ENCODE peak calls at places on chromosomes 12 and 14, in ten cellular contexts. C, M, S, R, A, W, H, J, N and I are unnamed samples.

GRCh38 chr12:3000548-3001275 is 41.5 kb downstream of the TEAD4 start:
- DNase-seq in N (no peak), R (no peak), J (no peak), C (no peak), H (no peak), M (peak; percentile 17), W (no peak), A (no peak), S (no peak), I (peak; percentile 4)

GRCh38 chr14:79165460-79166080 is 995.4 kb downstream of the NRXN3 start:
- DNase-seq in H (no peak), J (no peak), S (no peak), R (no peak), C (no peak), M (no peak), N (no peak), W (no peak), A (no peak), I (no peak)

GRCh38 chr12:120474092-120474960 is 4.8 kb upstream of the SRSF9 start:
- DNase-seq in J (no peak), N (no peak), M (peak; percentile 92), R (no peak), A (no peak), H (peak; percentile 98), C (peak; percentile 10), W (no peak), S (no peak), I (peak; percentile 95)

GRCh38 chr12:116592731-116593130 is 33.5 kb downstream of the MAP1LC3B2 start:
- DNase-seq in J (no peak), M (no peak), N (no peak), A (no peak), H (peak; percentile 43), R (peak; percentile 88), C (no peak), S (no peak), W (no peak), I (no peak)

GRCh38 chr14:67944605-67945004 is 125.0 kb downstream of the RAD51B start:
- DNase-seq in S (no peak), M (no peak), J (no peak), H (no peak), W (no peak), A (no peak), N (no peak), R (no peak), C (no peak), I (no peak)

GRCh38 chr12:68521321-68521839 is 89.3 kb upstream of the RAP1B start:
- DNase-seq in J (no peak), H (peak; percentile 74), S (no peak), A (no peak), N (no peak), W (no peak), R (no peak), C (no peak), M (peak; percentile 88), I (peak; percentile 84)

GRCh38 chr12:110316861-110317260 is 35.8 kb downstream of the ATP2A2 start:
- DNase-seq in W (no peak), C (no peak), J (no peak), M (peak; percentile 61), S (no peak), N (no peak), A (no peak), R (no peak), H (no peak), I (peak; percentile 76)

GRCh38 chr12:27807063-27807703 is 27.1 kb upstream of the MANSC4 start:
- DNase-seq in M (no peak), W (peak; percentile 18), N (no peak), C (no peak), H (no peak), R (no peak), A (no peak), J (no peak), S (no peak), I (no peak)

GRCh38 chr14:105013150-105013787 is 7.6 kb downstream of the CDCA4 start:
- DNase-seq in C (peak; percentile 62), S (no peak), A (peak; percentile 28), N (no peak), J (no peak), R (no peak), M (no peak), H (peak; percentile 17), W (no peak), I (peak; percentile 9)

GRCh38 chr12:10369557-10370150 is 20.2 kb downstream of the KLRK1 start:
- DNase-seq in N (no peak), H (no peak), R (no peak), J (no peak), A (no peak), W (no peak), C (no peak), M (no peak), S (no peak), I (no peak)